ENCODE peak calls at places on chromosome 22, in seven cellular contexts. P, I, Z, T, F, C and M are unnamed samples.

GRCh38 chr22:42649261-42650056 is at the start of gene CYB5R3:
- DNase-seq in T (peak), C (peak), I (peak), Z (no peak), F (peak), P (peak), M (peak)

GRCh38 chr22:17672417-17672991 is 33.9 kb downstream of the BCL2L13 start:
- DNase-seq in Z (no peak), T (no peak), C (no peak), P (no peak), F (no peak), I (peak), M (no peak)

GRCh38 chr22:42919199-42919598 is 62.1 kb upstream of the ARFGAP3 start:
- DNase-seq in I (peak), F (no peak), P (no peak), T (no peak), C (no peak), Z (no peak), M (no peak)

GRCh38 chr22:19622061-19622441 is 92.3 kb upstream of the SEPTIN5 start:
- DNase-seq in P (no peak), Z (no peak), F (no peak), I (no peak), C (no peak), T (no peak), M (no peak)

GRCh38 chr22:22357024-22357868 is 112.7 kb downstream of the VPREB1 start:
- DNase-seq in C (no peak), T (peak), P (peak), I (peak), F (peak), Z (peak), M (peak)

GRCh38 chr22:19717691-19718254 is 3.5 kb downstream of the SEPTIN5 start:
- DNase-seq in C (no peak), F (peak), T (peak), Z (no peak), P (peak), I (peak), M (peak)

GRCh38 chr22:30887418-30887817 is 81.2 kb downstream of the MORC2 start:
- DNase-seq in Z (no peak), I (no peak), T (no peak), P (no peak), F (no peak), C (no peak), M (no peak)

GRCh38 chr22:25125693-25126357 is 73.8 kb upstream of the CRYBB3 start:
- DNase-seq in C (no peak), P (no peak), I (no peak), Z (no peak), T (no peak), F (no peak), M (no peak)

GRCh38 chr22:44091751-44092150 is 67.6 kb downstream of the PARVB start:
- DNase-seq in T (no peak), C (no peak), P (no peak), Z (no peak), F (no peak), I (no peak), M (no peak)

GRCh38 chr22:24952837-24953293 is 349 bp downstream of the KIAA1671 start:
- DNase-seq in F (peak), I (peak), P (peak), Z (no peak), C (no peak), T (peak), M (peak)

GRCh38 chr22:39514373-39514973 is 5.9 kb upstream of the ATF4 start:
- DNase-seq in I (peak), C (no peak), T (peak), P (peak), F (peak), Z (no peak), M (peak)

GRCh38 chr22:46660604-46661201 is 40.5 kb downstream of the GRAMD4 start:
- DNase-seq in T (peak), P (peak), F (peak), I (no peak), Z (no peak), C (no peak), M (no peak)

DNA sequence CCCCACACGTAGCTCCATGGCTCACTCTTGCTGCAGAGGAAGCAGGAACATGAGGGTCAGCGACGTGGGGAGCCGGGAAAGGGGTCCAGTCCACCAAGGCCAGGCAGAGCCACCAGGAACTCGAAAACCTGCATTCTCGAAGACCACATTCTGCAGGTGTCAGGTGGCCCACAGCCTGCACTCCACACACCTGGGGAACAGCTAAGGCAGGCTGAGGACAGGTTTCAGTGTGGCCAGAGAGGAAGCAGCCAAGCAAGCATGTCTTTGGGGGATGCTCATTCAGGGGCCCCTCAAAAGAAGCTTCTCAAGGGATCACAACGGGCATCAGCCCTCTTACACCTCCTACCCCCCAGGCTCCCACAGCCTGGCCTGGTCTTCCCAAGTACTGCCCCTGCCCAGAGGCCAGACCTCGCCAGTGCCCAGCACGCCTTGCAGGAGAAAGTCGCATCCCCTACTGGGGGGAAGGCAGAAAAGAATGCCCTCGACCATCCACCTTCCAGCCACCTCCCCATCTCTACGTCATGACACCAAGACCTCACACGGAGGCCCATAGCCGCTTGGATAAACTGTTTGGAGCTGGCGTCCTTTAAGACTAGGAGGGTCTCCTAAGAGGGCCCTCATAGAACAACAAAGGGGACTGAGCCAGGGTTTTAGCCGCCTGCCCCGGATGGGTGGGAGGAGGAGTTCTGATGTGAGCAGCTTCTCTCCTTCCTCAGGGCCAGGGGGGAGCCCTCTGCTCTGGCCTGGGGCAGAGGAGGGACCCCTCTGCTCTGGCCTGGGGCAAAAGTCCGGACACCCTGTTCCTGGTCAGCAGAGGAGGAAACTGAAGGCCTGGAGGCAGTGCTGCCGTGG is 2.9 kb downstream of the CSNK1E start:
- DNase-seq in Z (no peak), T (no peak), C (no peak), P (no peak), F (no peak), I (peak), M (peak)
- H3K4me3 ChIP-seq in Z (peak), T (no peak), C (no peak), P (no peak), F (peak), I (peak), M (peak)

GRCh38 chr22:32802291-32802826 is 854 bp downstream of the TIMP3 start:
- DNase-seq in I (peak), T (no peak), F (no peak), C (no peak), P (no peak), Z (no peak), M (peak)

GRCh38 chr22:32801436-32802290 is at the start of gene TIMP3:
- DNase-seq in C (no peak), Z (no peak), F (peak), P (peak), I (peak), T (peak), M (peak)

GRCh38 chr22:32804036-32804435 is 2.5 kb downstream of the TIMP3 start:
- DNase-seq in Z (no peak), P (no peak), C (no peak), T (no peak), F (no peak), I (peak), M (peak)

GRCh38 chr22:32804823-32805585 is 3.5 kb downstream of the TIMP3 start:
- DNase-seq in I (no peak), C (no peak), F (no peak), T (no peak), Z (no peak), P (no peak), M (no peak)

DNA sequence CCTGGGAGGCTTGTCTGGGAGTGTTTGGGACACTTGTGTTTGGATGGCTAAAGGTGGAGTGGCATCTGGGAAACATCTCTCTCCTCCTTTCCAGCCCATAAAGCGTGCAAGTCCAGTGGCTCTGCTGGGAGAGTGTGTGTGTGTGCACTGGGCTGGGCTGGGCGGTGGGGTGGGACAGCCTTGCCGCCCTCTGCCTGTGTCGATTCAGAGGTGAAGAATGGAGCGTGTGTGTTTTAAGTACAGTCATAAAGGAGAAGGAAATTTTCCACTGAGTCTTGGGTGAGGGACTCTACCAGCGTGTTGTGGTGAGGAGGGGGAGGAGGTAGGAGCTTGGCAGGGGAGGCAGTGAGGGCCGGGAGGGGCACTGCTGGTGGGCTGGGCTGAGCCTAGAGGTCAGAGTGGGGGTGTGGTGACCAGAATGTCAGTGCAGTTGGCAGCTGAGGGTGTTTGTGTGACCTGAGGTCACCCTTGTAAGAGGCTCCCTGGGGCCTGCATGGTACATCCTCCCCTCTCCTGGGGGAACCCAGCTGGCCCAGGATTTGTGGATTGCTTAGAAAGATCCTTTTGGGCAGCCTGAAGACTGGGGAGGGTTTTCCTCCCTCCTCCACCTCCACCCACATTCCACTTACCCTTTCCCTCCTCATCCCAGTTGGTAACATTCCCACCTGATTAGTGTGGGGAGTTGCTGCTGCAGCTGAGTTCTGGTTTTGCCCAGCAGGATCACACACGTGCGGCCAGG is 1.7 kb downstream of the TIMP3 start:
- DNase-seq in C (no peak), Z (peak), P (no peak), T (no peak), I (peak), F (no peak), M (peak)
- TF ChIP-seq CTCF in C (no peak), Z (no peak), P (no peak), T (no peak), I (no peak), F (no peak), M (no peak)

GRCh38 chr22:50313600-50313999 is 6.2 kb upstream of the PLXNB2 start:
- DNase-seq in P (no peak), Z (no peak), F (no peak), C (no peak), I (no peak), T (no peak), M (no peak)
- H3K4me3 ChIP-seq in P (no peak), Z (no peak), F (no peak), C (no peak), I (no peak), T (no peak), M (no peak)

GRCh38 chr22:37002633-37003032 is 16.6 kb downstream of the TST start:
- DNase-seq in T (no peak), C (no peak), P (no peak), F (no peak), I (no peak), Z (no peak), M (no peak)

GRCh38 chr22:36999463-36999862 is 19.8 kb downstream of the TST start:
- DNase-seq in P (no peak), Z (no peak), F (no peak), T (no peak), C (no peak), I (no peak), M (no peak)

GRCh38 chr22:37000676-37001534 is 18.3 kb downstream of the TST start:
- DNase-seq in I (no peak), F (no peak), P (no peak), Z (no peak), T (no peak), C (no peak), M (no peak)

GRCh38 chr22:37001826-37002225 is 17.4 kb downstream of the TST start:
- DNase-seq in T (no peak), P (no peak), C (no peak), I (no peak), F (no peak), Z (no peak), M (no peak)

GRCh38 chr22:36998620-36999351 is 20.5 kb downstream of the TST start:
- DNase-seq in C (no peak), P (no peak), T (no peak), Z (no peak), F (no peak), I (peak), M (peak)
- TF ChIP-seq CTCF in C (no peak), P (no peak), T (no peak), Z (peak), F (no peak), I (no peak), M (peak)